ENCODE peak calls at places on chromosome 10, in five cellular contexts. G is A549, P is IMR-90, U is HepG2, I is H1. O is an unnamed sample.

GRCh38 chr10:122112625-122113160 is 123.7 kb downstream of the TACC2 start:
- DNase-seq in U (peak; percentile 77), G (peak; percentile 93), P (peak; percentile 96), I (peak; percentile 58), O (peak; percentile 22)

GRCh38 chr10:51246156-51246555 is 171.9 kb downstream of the PRKG1 start:
- DNase-seq in G (no peak), I (no peak), U (no peak), P (no peak), O (no peak)

GRCh38 chr10:29896053-29896452 is 163.3 kb downstream of the JCAD start:
- DNase-seq in U (no peak), P (peak; percentile 59), I (no peak), G (no peak), O (no peak)

GRCh38 chr10:43237631-43238446 is 29.0 kb downstream of the RASGEF1A start:
- DNase-seq in P (no peak), I (no peak), U (no peak), G (no peak), O (no peak)

GRCh38 chr10:112515126-112515525 is 68.1 kb downstream of the VTI1A start:
- DNase-seq in G (no peak), U (no peak), I (no peak), P (no peak), O (no peak)

GRCh38 chr10:106680061-106680460 is 484.4 kb downstream of the SORCS1 start:
- DNase-seq in P (no peak), G (no peak), U (no peak), I (no peak), O (no peak)

GRCh38 chr10:78774614-78774998 is 294.2 kb upstream of the ZMIZ1 start:
- DNase-seq in I (no peak), P (no peak), U (peak; percentile 28), G (no peak), O (no peak)

GRCh38 chr10:30639946-30640786 is 10.6 kb upstream of the LYZL2 start:
- DNase-seq in U (peak; percentile 53), G (peak; percentile 49), P (peak; percentile 77), I (no peak), O (peak; percentile 38)

GRCh38 chr10:120077707-120078492 is 185.4 kb downstream of the SEC23IP start:
- DNase-seq in U (no peak), I (no peak), P (no peak), G (no peak), O (no peak)

GRCh38 chr10:121057291-121057690 is 206.1 kb downstream of the WDR11 start:
- DNase-seq in I (no peak), P (no peak), U (no peak), G (no peak), O (no peak)

GRCh38 chr10:90960355-90960814 is 39.5 kb upstream of the ANKRD1 start:
- DNase-seq in P (peak; percentile 89), U (no peak), G (peak; percentile 28), I (no peak), O (no peak)

GRCh38 chr10:130862122-130862521 is 449.4 kb downstream of the TCERG1L start:
- DNase-seq in I (no peak), P (no peak), U (no peak), G (no peak), O (no peak)

GRCh38 chr10:92604841-92605240 is 11.9 kb downstream of the KIF11 start:
- DNase-seq in U (no peak), P (no peak), I (no peak), G (no peak), O (no peak)

GRCh38 chr10:104435822-104436221 is 82.2 kb downstream of the CFAP58 start:
- DNase-seq in U (no peak), G (no peak), P (peak; percentile 4), I (no peak), O (no peak)

GRCh38 chr10:112332022-112332421 is 41.9 kb upstream of the ACSL5 start:
- DNase-seq in I (no peak), P (no peak), G (no peak), U (no peak), O (no peak)

GRCh38 chr10:3948843-3949242 is 163.8 kb upstream of the KLF6 start:
- DNase-seq in I (no peak), P (peak; percentile 79), G (no peak), U (no peak), O (no peak)

GRCh38 chr10:17802966-17803365 is 6.2 kb upstream of the MRC1 start:
- DNase-seq in G (no peak), I (no peak), U (no peak), P (peak; percentile 8), O (no peak)

GRCh38 chr10:17805440-17805839 is 3.7 kb upstream of the MRC1 start:
- DNase-seq in U (no peak), P (no peak), G (no peak), I (no peak), O (no peak)

GRCh38 chr10:17802350-17802749 is 6.8 kb upstream of the MRC1 start:
- DNase-seq in P (no peak), I (no peak), G (no peak), U (no peak), O (no peak)

GRCh38 chr10:17808971-17809841 is at the start of gene MRC1:
- DNase-seq in I (no peak), G (no peak), P (no peak), U (no peak), O (no peak)

GRCh38 chr10:17805921-17806577 is 3.1 kb upstream of the MRC1 start:
- DNase-seq in G (no peak), P (no peak), I (no peak), U (no peak), O (no peak)
- TF ChIP-seq MAFK in G (no peak), P (no peak), I (no peak), U (no peak), O (no peak)

DNA sequence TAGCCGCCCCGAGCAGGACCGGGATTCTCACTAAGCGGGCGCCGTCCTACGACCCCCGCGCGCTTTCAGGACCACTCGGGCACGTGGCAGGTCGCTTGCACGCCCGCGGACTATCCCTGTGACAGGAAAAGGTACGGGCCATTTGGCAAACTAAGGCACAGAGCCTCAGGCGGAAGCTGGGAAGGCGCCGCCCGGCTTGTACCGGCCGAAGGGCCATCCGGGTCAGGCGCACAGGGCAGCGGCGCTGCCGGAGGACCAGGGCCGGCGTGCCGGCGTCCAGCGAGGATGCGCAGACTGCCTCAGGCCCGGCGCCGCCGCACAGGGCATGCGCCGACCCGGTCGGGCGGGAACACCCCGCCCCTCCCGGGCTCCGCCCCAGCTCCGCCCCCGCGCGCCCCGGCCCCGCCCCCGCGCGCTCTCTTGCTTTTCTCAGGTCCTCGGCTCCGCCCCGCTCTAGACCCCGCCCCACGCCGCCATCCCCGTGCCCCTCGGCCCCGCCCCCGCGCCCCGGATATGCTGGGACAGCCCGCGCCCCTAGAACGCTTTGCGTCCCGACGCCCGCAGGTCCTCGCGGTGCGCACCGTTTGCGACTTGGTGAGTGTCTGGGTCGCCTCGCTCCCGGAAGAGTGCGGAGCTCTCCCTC is at the start of gene MGMT:
- DNase-seq in P (peak; percentile 76), G (peak; percentile 40), I (peak; percentile 53), U (peak; percentile 62), O (peak; percentile 76)
- TF ChIP-seq MAFK in P (no peak), G (no peak), I (no peak), U (no peak), O (no peak)

DNA sequence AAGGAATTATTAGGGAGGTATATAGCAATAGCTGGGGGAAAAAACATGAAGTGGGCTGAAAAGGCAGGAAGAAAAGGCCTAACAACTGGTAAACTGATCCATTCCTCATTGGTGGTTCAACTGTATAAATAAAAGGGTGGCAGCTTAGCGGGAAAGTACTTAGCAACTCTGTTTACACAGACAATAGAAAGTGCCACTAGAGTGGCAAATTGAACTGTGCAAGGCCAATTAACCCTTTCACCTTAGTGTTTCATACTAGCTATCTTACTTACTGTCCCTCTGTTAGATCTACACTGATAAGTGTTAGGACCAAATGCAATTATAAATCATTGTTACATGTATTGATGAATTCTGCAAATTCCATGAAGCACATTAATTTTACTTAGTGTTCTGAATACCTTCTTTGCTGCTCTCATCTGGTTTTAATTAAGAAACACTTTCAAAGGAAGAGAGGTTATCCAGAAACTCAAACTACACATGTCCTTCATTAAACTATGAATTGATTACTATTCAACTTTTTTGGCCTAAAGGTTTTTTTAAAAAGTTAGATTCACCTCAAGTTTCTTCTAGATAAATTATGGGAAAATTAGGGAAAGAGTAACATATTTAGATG is 28.0 kb downstream of the DNAJC1 start:
- DNase-seq in P (no peak), G (no peak), I (no peak), U (peak; percentile 13), O (no peak)
- TF ChIP-seq MAFK in P (no peak), G (no peak), I (no peak), U (no peak), O (no peak)

GRCh38 chr10:86225098-86225782 is 141.4 kb downstream of the GRID1 start:
- DNase-seq in P (peak; percentile 55), G (peak; percentile 32), U (no peak), I (no peak), O (no peak)
- TF ChIP-seq MAFK in P (peak; percentile 57), G (peak; percentile 79), U (no peak), I (no peak), O (peak; percentile 51)

GRCh38 chr10:46540412-46541016 is 15.9 kb downstream of the GPRIN2 start:
- DNase-seq in G (peak; percentile 33), P (no peak), I (no peak), U (no peak), O (no peak)

GRCh38 chr10:46539596-46540411 is 16.7 kb downstream of the GPRIN2 start:
- DNase-seq in I (no peak), G (peak; percentile 90), P (peak; percentile 87), U (peak; percentile 86), O (no peak)

GRCh38 chr10:46541735-46542566 is 14.5 kb downstream of the GPRIN2 start:
- DNase-seq in P (no peak), G (peak; percentile 34), I (no peak), U (no peak), O (no peak)

GRCh38 chr10:46542567-46543323 is 13.7 kb downstream of the GPRIN2 start:
- DNase-seq in U (no peak), P (no peak), I (no peak), G (no peak), O (no peak)

DNA sequence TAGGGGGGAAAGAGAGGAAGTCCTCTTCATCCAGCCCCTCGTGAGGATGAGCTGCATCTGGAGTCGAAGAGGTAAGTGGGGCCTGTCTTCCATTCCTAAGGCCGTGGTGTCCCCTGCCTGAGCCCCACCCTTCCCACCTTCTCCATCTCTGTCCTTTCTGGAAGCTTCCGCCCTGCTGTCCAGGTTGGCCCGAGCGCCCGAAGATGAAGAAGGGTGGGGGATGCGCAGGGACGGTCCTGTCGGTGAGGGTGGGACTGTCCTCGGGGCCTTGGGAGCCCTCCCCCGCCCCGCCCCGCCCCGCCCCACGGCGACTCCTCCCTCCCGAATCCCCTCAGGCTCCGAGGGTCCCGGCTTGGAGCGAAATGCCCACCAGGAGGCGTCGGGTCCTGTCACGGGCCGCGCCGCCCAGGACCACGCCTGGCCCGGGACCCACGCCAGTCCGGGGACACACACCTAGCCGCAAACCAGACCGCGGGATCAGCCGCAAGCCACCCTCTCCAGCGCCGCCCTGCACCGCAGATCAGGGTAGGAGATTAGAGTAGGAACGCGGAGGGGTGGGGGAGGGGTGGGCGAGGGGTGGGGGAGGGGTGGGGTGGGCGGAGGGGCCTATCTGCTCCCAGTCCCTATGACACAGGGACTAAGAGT is 15.3 kb downstream of the GPRIN2 start:
- DNase-seq in P (no peak), G (peak; percentile 96), U (no peak), I (no peak), O (peak; percentile 95)
- TF ChIP-seq MAFK in P (no peak), G (no peak), U (no peak), I (no peak), O (no peak)

GRCh38 chr10:17076626-17077025 is 53.0 kb downstream of the CUBN start:
- DNase-seq in I (no peak), G (no peak), U (no peak), P (no peak), O (no peak)
- TF ChIP-seq MAFK in I (no peak), G (no peak), U (no peak), P (no peak), O (no peak)